ENCODE peak calls at places on chromosomes 7 and 10, in six cellular contexts. Q is testis, I is tibial artery, L is esophagus squamous epithelium, G is HCT116, B is IMR-90. T is an unnamed sample. For H3K4me1, the result is how much of the 10 kb centered on the place peaks cover.

GRCh38 chr7:36653671-36654355 is 70.5 kb downstream of the AOAH start:
- DNase-seq in L (no peak), I (no peak), G (no peak), B (no peak), Q (no peak), T (no peak)

GRCh38 chr7:116284390-116284789 is 74.1 kb downstream of the TES start:
- DNase-seq in B (peak), L (no peak), Q (no peak), I (no peak), G (no peak), T (no peak)

GRCh38 chr10:637221-637620 is 52.2 kb downstream of the DIP2C start:
- DNase-seq in I (no peak), G (no peak), L (no peak), B (no peak), Q (no peak), T (no peak)

GRCh38 chr10:119336599-119336998 is 129.2 kb downstream of the GRK5 start:
- DNase-seq in G (no peak), I (no peak), L (no peak), Q (peak), B (no peak), T (no peak)

GRCh38 chr10:58030208-58030607 is 237.5 kb downstream of the IPMK start:
- DNase-seq in L (no peak), Q (no peak), G (no peak), I (no peak), B (no peak), T (no peak)

GRCh38 chr7:23863209-23863798 is 153.3 kb downstream of the STK31 start:
- DNase-seq in L (no peak), Q (no peak), G (peak), B (peak), I (no peak), T (no peak)

GRCh38 chr10:11691319-11691755 is 50.8 kb upstream of the ECHDC3 start:
- DNase-seq in L (no peak), Q (no peak), B (no peak), I (no peak), G (no peak), T (no peak)

GRCh38 chr10:131081386-131081785 is 230.1 kb downstream of the TCERG1L start:
- DNase-seq in Q (peak), L (no peak), G (no peak), B (no peak), I (no peak), T (no peak)

GRCh38 chr7:123569352-123569999 is 11.9 kb upstream of the NDUFA5 start:
- DNase-seq in I (no peak), B (no peak), G (no peak), Q (no peak), L (no peak), T (no peak)

GRCh38 chr10:67385566-67385965 is 310.4 kb downstream of the CTNNA3 start:
- DNase-seq in Q (no peak), G (no peak), L (no peak), B (no peak), I (no peak), T (no peak)

GRCh38 chr7:1947586-1948217 is 277.6 kb downstream of the ELFN1 start:
- DNase-seq in G (no peak), L (no peak), B (no peak), Q (no peak), I (no peak), T (no peak)

GRCh38 chr7:96329189-96329588 is 7.3 kb upstream of the SLC25A13 start:
- DNase-seq in Q (no peak), L (no peak), I (no peak), B (no peak), G (no peak), T (no peak)

GRCh38 chr7:16034353-16034752 is 347.9 kb upstream of the MEOX2 start:
- DNase-seq in L (no peak), B (peak), G (no peak), I (no peak), Q (no peak), T (no peak)

GRCh38 chr10:22150842-22151241 is 67.0 kb downstream of the EBLN1 start:
- DNase-seq in L (no peak), I (no peak), G (no peak), Q (no peak), B (no peak), T (no peak)

GRCh38 chr10:60646966-60647796 is 131.1 kb upstream of the CDK1 start:
- DNase-seq in G (peak), L (no peak), I (no peak), Q (peak), B (peak), T (no peak)

GRCh38 chr7:94366827-94367226 is 27.9 kb upstream of the COL1A2 start:
- DNase-seq in L (no peak), I (no peak), B (no peak), Q (peak), G (no peak), T (no peak)

GRCh38 chr7:3095046-3095445 is 51.4 kb upstream of the CARD11 start:
- DNase-seq in L (no peak), Q (peak), G (no peak), I (peak), B (no peak), T (no peak)

GRCh38 chr7:100680589-100681271 is 7.2 kb downstream of the GNB2 start:
- DNase-seq in B (no peak), G (no peak), I (no peak), Q (no peak), L (no peak), T (no peak)

GRCh38 chr7:55526329-55526728 is 46.0 kb downstream of the VOPP1 start:
- DNase-seq in I (no peak), Q (peak), G (no peak), L (no peak), B (no peak), T (no peak)
- H3K4me1 ChIP-seq in I (under half), Q (under half), G (under half), L (under half), B (under half), T (under half)

DNA sequence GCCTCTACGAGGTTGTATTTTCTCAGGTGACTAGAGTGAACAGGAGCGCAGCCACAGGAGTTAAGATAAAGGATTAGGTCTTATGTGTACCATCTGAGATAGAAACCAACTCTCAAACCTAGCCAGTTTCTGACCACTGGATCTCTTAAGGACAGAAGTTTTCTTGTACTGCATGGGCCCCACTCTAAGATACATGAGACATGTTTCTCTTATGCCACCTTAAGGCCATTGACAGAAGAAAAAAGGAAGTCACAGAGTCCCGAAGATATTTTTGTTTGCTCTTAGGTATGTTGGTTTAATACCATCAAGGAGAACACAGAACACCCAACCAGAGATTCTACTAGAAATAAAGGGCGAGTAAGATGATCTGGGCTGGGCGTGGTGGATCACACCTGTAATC is 335.8 kb downstream of the FRMD4A start:
- DNase-seq in Q (no peak), B (no peak), L (no peak), I (no peak), G (no peak), T (no peak)
- TF ChIP-seq CTCF in Q (no peak), B (no peak), L (no peak), I (no peak), G (no peak), T (no peak)

DNA sequence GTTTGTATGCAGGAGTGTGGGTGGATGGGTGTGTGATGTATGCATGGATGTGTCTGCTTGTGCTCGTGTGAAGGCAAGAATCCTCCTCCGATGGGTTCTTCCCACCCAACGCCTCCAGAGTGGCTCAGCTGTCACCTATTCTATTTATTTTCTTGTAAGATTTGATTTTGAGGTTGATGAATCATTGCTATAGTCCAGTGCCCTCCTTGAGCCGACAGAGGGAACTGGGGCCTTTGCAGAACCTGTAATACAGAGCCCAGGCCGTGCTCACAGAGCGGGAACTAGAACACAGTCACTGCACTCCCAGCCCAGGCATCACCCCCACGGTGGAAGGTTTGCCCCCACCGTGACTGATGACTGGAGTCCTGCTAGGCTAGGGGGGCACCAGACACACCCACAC is 2.1 kb downstream of the RARRES2 start:
- DNase-seq in G (no peak), I (no peak), Q (no peak), L (no peak), B (no peak), T (no peak)
- H3K4me1 ChIP-seq in G (under half), I (under half), Q (under half), L (under half), B (under half), T (under half)

DNA sequence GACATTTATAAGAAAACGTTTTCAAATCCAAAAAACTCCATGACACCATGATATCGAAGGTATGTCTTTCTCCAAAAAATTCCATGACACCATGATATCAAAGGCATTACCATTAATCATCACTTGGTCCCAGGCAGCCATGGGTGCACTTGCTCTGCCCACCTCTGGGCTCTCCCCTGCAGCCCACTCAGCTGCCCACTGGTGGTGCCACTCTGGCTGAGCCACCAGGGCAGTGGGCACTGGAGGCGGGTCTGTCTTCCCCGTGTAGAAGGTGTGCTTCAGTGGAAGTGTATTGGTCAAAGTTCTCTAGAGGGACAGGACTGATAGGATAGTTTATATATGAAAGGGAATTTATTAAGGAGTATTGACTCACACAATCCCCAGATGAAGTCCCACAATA is 240.4 kb downstream of the KLF6 start:
- DNase-seq in L (no peak), G (no peak), I (no peak), Q (no peak), B (no peak), T (no peak)
- TF ChIP-seq CTCF in L (no peak), G (no peak), I (no peak), Q (no peak), B (no peak), T (no peak)

GRCh38 chr7:155950898-155951553 is 138.8 kb upstream of the SHH start:
- DNase-seq in I (no peak), L (no peak), Q (no peak), B (no peak), G (no peak), T (no peak)
- H3K4me1 ChIP-seq in I (under half), L (under half), Q (under half), B (under half), G (under half), T (under half)

GRCh38 chr7:98617051-98617959 is at the start of gene NPTX2:
- DNase-seq in I (no peak), L (no peak), G (no peak), B (no peak), Q (peak), T (no peak)
- TF ChIP-seq CTCF in I (peak), L (no peak), G (no peak), B (no peak), Q (no peak), T (peak)

DNA sequence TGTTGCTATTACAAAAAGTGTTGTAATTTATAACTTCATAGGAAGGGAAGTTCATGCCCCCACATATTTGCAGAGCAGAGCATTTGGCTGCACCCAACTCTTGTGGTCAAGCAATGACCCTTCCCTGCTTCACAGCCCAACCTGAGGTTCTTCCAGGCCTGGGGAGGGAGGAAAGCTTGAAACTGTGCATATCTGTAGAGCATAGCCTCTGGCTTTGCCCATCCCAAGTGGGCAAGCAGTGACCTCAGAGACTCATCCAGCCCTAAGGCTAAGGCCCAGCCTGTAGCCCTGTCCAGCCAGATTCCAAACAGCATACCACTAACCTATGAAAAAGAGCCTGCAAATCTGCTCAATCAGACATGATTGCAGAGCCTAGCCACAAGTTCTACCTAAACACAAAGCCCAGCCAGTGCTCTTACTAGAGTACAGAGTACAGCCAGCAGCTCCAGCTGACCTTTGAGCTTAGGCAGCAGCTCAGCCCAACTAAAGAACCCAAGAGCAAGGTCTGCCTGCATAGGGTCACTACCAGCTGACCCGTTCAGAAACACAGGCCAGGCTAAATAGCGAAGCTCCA is 14.4 kb upstream of the GSTK1 start:
- DNase-seq in B (no peak), G (no peak), Q (no peak), L (no peak), I (no peak), T (no peak)
- H3K4me1 ChIP-seq in B (under half), G (under half), Q (under half), L (under half), I (under half), T (under half)